ENCODE peak calls at places on chromosomes 3 and 15, in six cellular contexts. One of them, this sample, is unnamed.

GRCh38 chr15:87609474-87609873 is 647.1 kb downstream of the NTRK3 start:
- DNase-seq in brain microvascular endothelial cell: peak; percentile 79
- DNase-seq in heart left ventricle: peak; percentile 17
- DNase-seq in stomach: no peak
- DNase-seq in pancreas: no peak
- DNase-seq in lung: no peak
- DNase-seq in this sample: no peak

GRCh38 chr3:9129366-9129765 is 120.1 kb downstream of the SRGAP3 start:
- DNase-seq in stomach: no peak
- DNase-seq in pancreas: no peak
- DNase-seq in heart left ventricle: no peak
- DNase-seq in brain microvascular endothelial cell: no peak
- DNase-seq in lung: no peak
- DNase-seq in this sample: no peak

GRCh38 chr3:20747736-20748135 is 561.7 kb upstream of the SGO1 start:
- DNase-seq in brain microvascular endothelial cell: peak; percentile 18
- DNase-seq in lung: no peak
- DNase-seq in heart left ventricle: no peak
- DNase-seq in stomach: no peak
- DNase-seq in pancreas: no peak
- DNase-seq in this sample: no peak

GRCh38 chr3:179398574-179399249 is 51.2 kb downstream of the MFN1 start:
- DNase-seq in brain microvascular endothelial cell: no peak
- DNase-seq in pancreas: no peak
- DNase-seq in stomach: no peak
- DNase-seq in heart left ventricle: no peak
- DNase-seq in lung: no peak
- DNase-seq in this sample: no peak

GRCh38 chr3:177610262-177610661 is 413.0 kb upstream of the TBL1XR1 start:
- DNase-seq in stomach: no peak
- DNase-seq in brain microvascular endothelial cell: no peak
- DNase-seq in heart left ventricle: no peak
- DNase-seq in lung: no peak
- DNase-seq in pancreas: no peak
- DNase-seq in this sample: no peak

GRCh38 chr3:115040673-115041286 is 106.3 kb downstream of the ZBTB20 start:
- DNase-seq in heart left ventricle: peak; percentile 8
- DNase-seq in brain microvascular endothelial cell: peak; percentile 68
- DNase-seq in pancreas: no peak
- DNase-seq in lung: no peak
- DNase-seq in stomach: peak; percentile 28
- DNase-seq in this sample: peak; percentile 3

GRCh38 chr15:40873625-40874561 is at the start of gene RHOV:
- DNase-seq in heart left ventricle: peak; percentile 28
- DNase-seq in brain microvascular endothelial cell: peak; percentile 29
- DNase-seq in pancreas: peak; percentile 92
- DNase-seq in stomach: peak; percentile 82
- DNase-seq in lung: peak; percentile 64
- DNase-seq in this sample: peak; percentile 44

GRCh38 chr15:101022876-101023275 is 103.7 kb downstream of the LRRK1 start:
- DNase-seq in lung: peak; percentile 25
- DNase-seq in pancreas: no peak
- DNase-seq in heart left ventricle: no peak
- DNase-seq in brain microvascular endothelial cell: no peak
- DNase-seq in stomach: peak; percentile 10
- DNase-seq in this sample: no peak

GRCh38 chr3:112531358-112531781 is 30.4 kb downstream of the ATG3 start:
- DNase-seq in heart left ventricle: no peak
- DNase-seq in stomach: no peak
- DNase-seq in brain microvascular endothelial cell: no peak
- DNase-seq in pancreas: no peak
- DNase-seq in lung: no peak
- DNase-seq in this sample: no peak

GRCh38 chr3:150414273-150414672 is 6.2 kb downstream of the TSC22D2 start:
- DNase-seq in brain microvascular endothelial cell: peak; percentile 53
- DNase-seq in stomach: no peak
- DNase-seq in pancreas: no peak
- DNase-seq in lung: no peak
- DNase-seq in heart left ventricle: peak; percentile 38
- DNase-seq in this sample: no peak

GRCh38 chr3:30042274-30042859 is 564.0 kb upstream of the TGFBR2 start:
- DNase-seq in brain microvascular endothelial cell: peak; percentile 78
- DNase-seq in pancreas: peak; percentile 22
- DNase-seq in heart left ventricle: peak; percentile 51
- DNase-seq in stomach: peak; percentile 55
- DNase-seq in lung: peak; percentile 51
- DNase-seq in this sample: peak; percentile 24

GRCh38 chr15:87850916-87851315 is 405.6 kb downstream of the NTRK3 start:
- DNase-seq in brain microvascular endothelial cell: no peak
- DNase-seq in heart left ventricle: peak; percentile 28
- DNase-seq in lung: no peak
- DNase-seq in pancreas: no peak
- DNase-seq in stomach: no peak
- DNase-seq in this sample: no peak

GRCh38 chr3:30658328-30659052 is 52.1 kb downstream of the TGFBR2 start:
- DNase-seq in brain microvascular endothelial cell: peak; percentile 66
- DNase-seq in pancreas: no peak
- DNase-seq in lung: no peak
- DNase-seq in stomach: no peak
- DNase-seq in heart left ventricle: peak; percentile 56
- DNase-seq in this sample: peak; percentile 37

GRCh38 chr15:27671794-27672438 is 427.2 kb downstream of the OCA2 start:
- DNase-seq in pancreas: no peak
- DNase-seq in heart left ventricle: no peak
- DNase-seq in lung: no peak
- DNase-seq in brain microvascular endothelial cell: no peak
- DNase-seq in stomach: no peak
- DNase-seq in this sample: no peak

GRCh38 chr3:30628188-30628930 is 22.0 kb downstream of the TGFBR2 start:
- DNase-seq in heart left ventricle: no peak
- DNase-seq in brain microvascular endothelial cell: no peak
- DNase-seq in lung: no peak
- DNase-seq in pancreas: no peak
- DNase-seq in stomach: no peak
- DNase-seq in this sample: no peak

GRCh38 chr3:151135548-151136337 is 50.3 kb downstream of the MED12L start:
- DNase-seq in stomach: peak; percentile 66
- DNase-seq in brain microvascular endothelial cell: no peak
- DNase-seq in heart left ventricle: no peak
- DNase-seq in lung: peak; percentile 57
- DNase-seq in pancreas: peak; percentile 66
- DNase-seq in this sample: no peak

GRCh38 chr3:147237991-147238390 is 168.4 kb downstream of the ZIC4 start:
- DNase-seq in lung: no peak
- DNase-seq in heart left ventricle: no peak
- DNase-seq in pancreas: no peak
- DNase-seq in stomach: no peak
- DNase-seq in brain microvascular endothelial cell: no peak
- DNase-seq in this sample: no peak

GRCh38 chr3:142566096-142566495 is 12.4 kb downstream of the ATR start:
- DNase-seq in brain microvascular endothelial cell: no peak
- DNase-seq in pancreas: no peak
- DNase-seq in lung: no peak
- DNase-seq in stomach: no peak
- DNase-seq in heart left ventricle: no peak
- DNase-seq in this sample: no peak

GRCh38 chr3:55488398-55489055 is 1.4 kb upstream of the WNT5A start:
- DNase-seq in pancreas: peak; percentile 70
- DNase-seq in stomach: peak; percentile 61
- DNase-seq in brain microvascular endothelial cell: peak; percentile 49
- DNase-seq in heart left ventricle: peak; percentile 46
- DNase-seq in lung: peak; percentile 71
- DNase-seq in this sample: no peak

DNA sequence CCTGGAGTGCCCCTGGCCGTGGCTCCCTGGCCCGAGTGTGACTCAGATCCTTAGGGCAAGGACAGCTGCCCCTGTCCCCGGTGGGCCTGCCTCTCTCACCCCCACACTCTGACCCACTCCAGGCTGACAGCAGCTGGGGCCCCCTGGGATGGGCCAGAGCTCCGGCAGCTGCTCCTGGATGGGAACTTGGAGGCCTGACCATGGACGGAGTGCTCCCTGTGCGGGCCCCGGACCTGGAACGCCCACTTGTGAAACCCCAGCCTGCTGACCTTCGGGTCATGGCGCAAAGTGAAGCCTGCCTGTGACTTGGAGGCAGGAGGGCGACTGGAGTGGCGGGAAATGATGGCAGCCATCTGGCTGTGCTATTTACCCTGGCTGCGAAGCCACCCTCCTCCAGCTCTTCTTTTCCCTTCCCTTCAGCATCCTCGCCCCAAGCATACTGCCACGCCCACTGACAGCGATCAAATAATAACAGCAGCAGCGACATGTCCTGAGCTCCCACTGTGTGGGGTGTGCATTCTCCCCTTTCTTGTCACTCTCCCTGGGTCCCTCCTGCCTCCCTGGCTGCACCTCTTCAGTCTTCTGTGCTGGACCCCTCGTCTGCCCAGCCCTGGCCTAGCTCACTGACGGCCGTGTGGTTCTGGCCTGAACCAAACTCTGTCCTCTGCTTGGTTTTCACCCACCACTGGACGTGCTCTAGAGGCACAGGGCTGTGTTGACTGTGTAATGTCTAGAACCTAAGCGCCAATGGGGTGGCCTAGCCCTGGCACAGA is 90.6 kb upstream of the MEF2A start:
- DNase-seq in lung: peak; percentile 63
- DNase-seq in heart left ventricle: peak; percentile 59
- DNase-seq in brain microvascular endothelial cell: no peak
- DNase-seq in pancreas: no peak
- DNase-seq in stomach: no peak
- DNase-seq in this sample: no peak
- H3K27ac ChIP-seq in lung: no peak overlapping the region
- H3K27ac ChIP-seq in heart left ventricle: peak overlapping the region; percentile 85
- H3K27ac ChIP-seq in brain microvascular endothelial cell: no peak overlapping the region
- H3K27ac ChIP-seq in pancreas: no peak overlapping the region
- H3K27ac ChIP-seq in stomach: peak overlapping the region; percentile 87
- H3K27ac ChIP-seq in this sample: no peak overlapping the region

GRCh38 chr3:71512544-71512943 is 71.0 kb downstream of the FOXP1 start:
- DNase-seq in brain microvascular endothelial cell: no peak
- DNase-seq in stomach: no peak
- DNase-seq in heart left ventricle: no peak
- DNase-seq in pancreas: no peak
- DNase-seq in lung: no peak
- DNase-seq in this sample: no peak

GRCh38 chr3:71513081-71513480 is 70.4 kb downstream of the FOXP1 start:
- DNase-seq in lung: no peak
- DNase-seq in pancreas: no peak
- DNase-seq in heart left ventricle: no peak
- DNase-seq in brain microvascular endothelial cell: no peak
- DNase-seq in stomach: no peak
- DNase-seq in this sample: no peak

GRCh38 chr3:71511446-71511845 is 72.1 kb downstream of the FOXP1 start:
- DNase-seq in brain microvascular endothelial cell: no peak
- DNase-seq in heart left ventricle: no peak
- DNase-seq in lung: no peak
- DNase-seq in pancreas: no peak
- DNase-seq in stomach: no peak
- DNase-seq in this sample: no peak

GRCh38 chr3:71511037-71511436 is 72.5 kb downstream of the FOXP1 start:
- DNase-seq in pancreas: no peak
- DNase-seq in brain microvascular endothelial cell: peak; percentile 99
- DNase-seq in stomach: no peak
- DNase-seq in heart left ventricle: no peak
- DNase-seq in lung: no peak
- DNase-seq in this sample: no peak

DNA sequence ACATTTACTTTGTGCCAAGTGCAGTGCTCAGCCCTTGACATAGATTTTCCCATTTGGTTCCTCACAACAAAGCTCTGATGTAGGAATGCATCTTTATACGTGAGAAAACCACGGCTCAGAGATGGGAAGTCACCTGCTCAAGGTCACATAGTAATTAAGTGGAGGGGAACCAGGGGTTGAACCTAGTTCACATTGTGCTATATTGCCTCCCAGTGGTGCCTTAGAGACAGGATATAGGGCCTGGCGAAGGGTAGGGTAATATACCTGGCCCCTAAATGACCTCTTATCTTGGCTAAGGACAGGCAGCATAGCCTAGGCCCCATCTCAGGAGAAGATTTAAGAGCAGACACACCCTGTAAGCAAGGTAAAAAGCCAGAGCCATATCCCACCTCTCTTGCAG is 71.5 kb downstream of the FOXP1 start:
- DNase-seq in lung: no peak
- DNase-seq in heart left ventricle: no peak
- DNase-seq in stomach: no peak
- DNase-seq in pancreas: no peak
- DNase-seq in brain microvascular endothelial cell: no peak
- DNase-seq in this sample: peak; percentile 20
- TF ChIP-seq CTCF in lung: no peak
- TF ChIP-seq CTCF in heart left ventricle: no peak
- TF ChIP-seq CTCF in stomach: no peak
- TF ChIP-seq CTCF in pancreas: no peak
- TF ChIP-seq CTCF in brain microvascular endothelial cell: peak; percentile 28
- TF ChIP-seq CTCF in this sample: peak; percentile 70

DNA sequence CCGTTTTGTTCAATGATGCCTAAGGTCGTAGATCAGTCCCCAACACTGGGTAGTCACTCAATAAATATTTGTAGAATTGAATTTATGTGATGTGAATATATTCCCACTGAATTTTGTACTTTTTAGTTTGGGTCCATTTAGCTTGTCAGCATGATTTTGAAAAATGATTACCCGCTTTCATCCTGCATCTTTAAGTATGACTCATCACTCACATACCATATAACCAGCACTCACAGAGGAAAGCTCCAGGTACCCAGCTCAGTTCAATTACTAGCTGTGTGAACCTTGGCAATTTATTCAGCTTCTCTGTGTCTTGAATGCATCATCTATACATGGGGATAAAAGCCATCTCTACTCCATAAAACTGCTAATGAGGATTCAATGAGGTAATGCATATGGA is 2.2 kb upstream of the MLF1 start:
- DNase-seq in stomach: no peak
- DNase-seq in brain microvascular endothelial cell: no peak
- DNase-seq in lung: no peak
- DNase-seq in pancreas: no peak
- DNase-seq in heart left ventricle: no peak
- DNase-seq in this sample: no peak
- H3K27ac ChIP-seq in stomach: no peak overlapping the region
- H3K27ac ChIP-seq in brain microvascular endothelial cell: no peak overlapping the region
- H3K27ac ChIP-seq in lung: no peak overlapping the region
- H3K27ac ChIP-seq in pancreas: no peak overlapping the region
- H3K27ac ChIP-seq in heart left ventricle: peak overlapping the region; percentile 84
- H3K27ac ChIP-seq in this sample: no peak overlapping the region

DNA sequence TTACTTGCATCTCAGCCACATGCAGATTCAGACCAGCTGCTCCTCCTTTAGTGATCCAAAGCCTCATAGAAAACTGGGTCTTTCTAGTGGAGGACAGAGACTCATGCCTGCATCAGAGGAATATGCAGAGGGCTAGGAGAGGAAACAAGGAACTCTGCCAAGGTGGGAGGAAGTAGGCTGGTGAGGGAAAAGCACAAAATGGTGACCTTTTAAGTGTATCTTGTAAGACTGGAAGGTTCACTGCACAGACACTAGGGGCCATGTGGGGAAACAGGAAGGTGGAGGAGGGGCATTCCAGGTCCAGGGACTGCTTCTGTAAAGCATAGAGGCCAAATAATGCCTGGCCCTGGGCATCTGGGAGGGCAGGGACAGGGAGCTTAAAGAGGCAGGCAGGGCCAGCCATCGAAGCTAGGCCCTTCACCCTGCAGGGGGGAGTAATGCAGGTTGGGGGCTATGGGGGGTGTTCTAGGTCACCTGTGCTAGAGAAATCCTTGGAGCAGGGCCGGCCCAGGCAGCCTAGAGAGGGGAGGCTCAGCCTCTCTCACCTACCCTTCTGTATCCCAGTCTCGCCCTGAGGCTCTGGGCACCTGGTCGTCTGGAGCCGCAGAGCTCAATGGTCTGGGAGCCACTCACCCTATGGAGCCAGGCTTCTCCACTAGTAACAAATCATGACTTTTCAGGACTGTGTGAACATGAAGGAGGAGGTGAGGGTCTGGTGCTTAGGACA is 117.7 kb downstream of the DNAJB8 start:
- DNase-seq in lung: no peak
- DNase-seq in stomach: no peak
- DNase-seq in brain microvascular endothelial cell: no peak
- DNase-seq in heart left ventricle: no peak
- DNase-seq in pancreas: no peak
- DNase-seq in this sample: no peak
- TF ChIP-seq CTCF in lung: no peak
- TF ChIP-seq CTCF in stomach: no peak
- TF ChIP-seq CTCF in brain microvascular endothelial cell: no peak
- TF ChIP-seq CTCF in heart left ventricle: no peak
- TF ChIP-seq CTCF in pancreas: no peak
- TF ChIP-seq CTCF in this sample: no peak